ENCODE peak calls at places on chromosome 3, in five cellular contexts. One of them, this sample, is unnamed.
A peak's percentile ranks its signal among the peaks of the same experiment; 100 is the strongest.

GRCh38 chr3:61714225-61714624 is 152.9 kb downstream of the PTPRG start:
- DNase-seq in psoas muscle: no peak
- DNase-seq in thoracic aorta: no peak
- DNase-seq in right cardiac atrium: no peak
- DNase-seq in kidney: no peak
- DNase-seq in this sample: no peak

GRCh38 chr3:169091196-169091595 is 572.3 kb downstream of the MECOM start:
- DNase-seq in psoas muscle: no peak
- DNase-seq in thoracic aorta: no peak
- DNase-seq in right cardiac atrium: no peak
- DNase-seq in kidney: no peak
- DNase-seq in this sample: no peak

GRCh38 chr3:12372762-12373280 is 84.0 kb downstream of the PPARG start:
- DNase-seq in psoas muscle: no peak
- DNase-seq in thoracic aorta: no peak
- DNase-seq in right cardiac atrium: no peak
- DNase-seq in kidney: no peak
- DNase-seq in this sample: no peak

GRCh38 chr3:120536642-120537041 is 59.5 kb upstream of the NDUFB4 start:
- DNase-seq in psoas muscle: no peak
- DNase-seq in thoracic aorta: no peak
- DNase-seq in right cardiac atrium: no peak
- DNase-seq in kidney: no peak
- DNase-seq in this sample: no peak

GRCh38 chr3:178325330-178325729 is 210.9 kb upstream of the KCNMB2 start:
- DNase-seq in psoas muscle: no peak
- DNase-seq in thoracic aorta: no peak
- DNase-seq in right cardiac atrium: no peak
- DNase-seq in kidney: no peak
- DNase-seq in this sample: no peak

GRCh38 chr3:158491968-158492367 is 79.0 kb upstream of the MLF1 start:
- DNase-seq in psoas muscle: no peak
- DNase-seq in thoracic aorta: no peak
- DNase-seq in right cardiac atrium: no peak
- DNase-seq in kidney: no peak
- DNase-seq in this sample: no peak

GRCh38 chr3:72821170-72821781 is 27.0 kb downstream of the SHQ1 start:
- DNase-seq in psoas muscle: no peak
- DNase-seq in thoracic aorta: no peak
- DNase-seq in right cardiac atrium: peak; percentile 18
- DNase-seq in kidney: no peak
- DNase-seq in this sample: no peak

GRCh38 chr3:41612853-41613252 is 349.1 kb downstream of the ULK4 start:
- DNase-seq in psoas muscle: no peak
- DNase-seq in thoracic aorta: no peak
- DNase-seq in right cardiac atrium: no peak
- DNase-seq in kidney: no peak
- DNase-seq in this sample: no peak

GRCh38 chr3:11154036-11154952 is at the start of gene HRH1:
- DNase-seq in psoas muscle: peak; percentile 56
- DNase-seq in thoracic aorta: no peak
- DNase-seq in right cardiac atrium: peak; percentile 56
- DNase-seq in kidney: no peak
- DNase-seq in this sample: no peak

GRCh38 chr3:2540115-2540514 is 441.4 kb downstream of the CNTN4 start:
- DNase-seq in psoas muscle: no peak
- DNase-seq in thoracic aorta: no peak
- DNase-seq in right cardiac atrium: no peak
- DNase-seq in kidney: no peak
- DNase-seq in this sample: no peak

GRCh38 chr3:14391033-14391432 is 11.4 kb upstream of the SLC6A6 start:
- DNase-seq in psoas muscle: peak; percentile 75
- DNase-seq in thoracic aorta: no peak
- DNase-seq in right cardiac atrium: peak; percentile 72
- DNase-seq in kidney: no peak
- DNase-seq in this sample: no peak

GRCh38 chr3:86995537-86995936 is 4.6 kb upstream of the VGLL3 start:
- DNase-seq in psoas muscle: no peak
- DNase-seq in thoracic aorta: no peak
- DNase-seq in right cardiac atrium: no peak
- DNase-seq in kidney: no peak
- DNase-seq in this sample: no peak

GRCh38 chr3:120713262-120713661 is 29.1 kb downstream of the RABL3 start:
- DNase-seq in psoas muscle: no peak
- DNase-seq in thoracic aorta: no peak
- DNase-seq in right cardiac atrium: no peak
- DNase-seq in kidney: no peak
- DNase-seq in this sample: no peak

GRCh38 chr3:195612075-195612800 is 28.5 kb upstream of the APOD start:
- DNase-seq in psoas muscle: peak; percentile 48
- DNase-seq in thoracic aorta: no peak
- DNase-seq in right cardiac atrium: no peak
- DNase-seq in kidney: peak; percentile 88
- DNase-seq in this sample: no peak

GRCh38 chr3:123159926-123160635 is 41.7 kb upstream of the SEC22A start:
- DNase-seq in psoas muscle: no peak
- DNase-seq in thoracic aorta: no peak
- DNase-seq in right cardiac atrium: no peak
- DNase-seq in kidney: no peak
- DNase-seq in this sample: no peak

GRCh38 chr3:159128628-159129027 is 326.8 kb downstream of the MFSD1 start:
- DNase-seq in psoas muscle: no peak
- DNase-seq in thoracic aorta: no peak
- DNase-seq in right cardiac atrium: no peak
- DNase-seq in kidney: no peak
- DNase-seq in this sample: no peak

GRCh38 chr3:113271189-113271588 is 59.8 kb downstream of the BOC start:
- DNase-seq in psoas muscle: no peak
- DNase-seq in thoracic aorta: no peak
- DNase-seq in right cardiac atrium: no peak
- DNase-seq in kidney: peak; percentile 41
- DNase-seq in this sample: no peak

GRCh38 chr3:73536952-73537351 is 87.8 kb downstream of the PDZRN3 start:
- DNase-seq in psoas muscle: peak; percentile 23
- DNase-seq in thoracic aorta: no peak
- DNase-seq in right cardiac atrium: no peak
- DNase-seq in kidney: no peak
- DNase-seq in this sample: no peak

GRCh38 chr3:123590685-123591450 is 6.0 kb upstream of the HACD2 start:
- DNase-seq in psoas muscle: no peak
- DNase-seq in thoracic aorta: no peak
- DNase-seq in right cardiac atrium: no peak
- DNase-seq in kidney: no peak
- DNase-seq in this sample: no peak

GRCh38 chr3:128236667-128237066 is 83.4 kb downstream of the EEFSEC start:
- DNase-seq in psoas muscle: no peak
- DNase-seq in thoracic aorta: no peak
- DNase-seq in right cardiac atrium: no peak
- DNase-seq in kidney: no peak
- DNase-seq in this sample: no peak

GRCh38 chr3:54955496-54955895 is 27.6 kb upstream of the LRTM1 start:
- DNase-seq in psoas muscle: no peak
- DNase-seq in thoracic aorta: no peak
- DNase-seq in right cardiac atrium: no peak
- DNase-seq in kidney: no peak
- DNase-seq in this sample: no peak

GRCh38 chr3:7292362-7292761 is 431.4 kb downstream of the GRM7 start:
- DNase-seq in psoas muscle: no peak
- DNase-seq in thoracic aorta: no peak
- DNase-seq in right cardiac atrium: no peak
- DNase-seq in kidney: no peak
- DNase-seq in this sample: no peak

GRCh38 chr3:98147179-98147578 is at the start of gene OR5H14:
- DNase-seq in psoas muscle: no peak
- DNase-seq in thoracic aorta: no peak
- DNase-seq in right cardiac atrium: no peak
- DNase-seq in kidney: no peak
- DNase-seq in this sample: no peak

GRCh38 chr3:87167634-87168456 is 59.3 kb upstream of the CHMP2B start:
- DNase-seq in psoas muscle: no peak
- DNase-seq in thoracic aorta: no peak
- DNase-seq in right cardiac atrium: no peak
- DNase-seq in kidney: no peak
- DNase-seq in this sample: no peak

GRCh38 chr3:186109897-186110803 is 1.3 kb upstream of the ETV5 start:
- DNase-seq in psoas muscle: peak; percentile 33
- DNase-seq in thoracic aorta: no peak
- DNase-seq in right cardiac atrium: peak; percentile 30
- DNase-seq in kidney: peak; percentile 81
- DNase-seq in this sample: no peak

GRCh38 chr3:140469491-140469890 is 208.4 kb upstream of the TRIM42 start:
- DNase-seq in psoas muscle: no peak
- DNase-seq in thoracic aorta: no peak
- DNase-seq in right cardiac atrium: no peak
- DNase-seq in kidney: no peak
- DNase-seq in this sample: no peak

GRCh38 chr3:24128195-24129005 is 183.3 kb downstream of the NR1D2 start:
- DNase-seq in psoas muscle: no peak
- DNase-seq in thoracic aorta: no peak
- DNase-seq in right cardiac atrium: no peak
- DNase-seq in kidney: no peak
- DNase-seq in this sample: no peak

GRCh38 chr3:148932976-148933375 is 58.4 kb upstream of the GYG1 start:
- DNase-seq in psoas muscle: no peak
- DNase-seq in thoracic aorta: no peak
- DNase-seq in right cardiac atrium: no peak
- DNase-seq in kidney: no peak
- DNase-seq in this sample: no peak

GRCh38 chr3:188649521-188649920 is 495.6 kb downstream of the LPP start:
- DNase-seq in psoas muscle: no peak
- DNase-seq in thoracic aorta: no peak
- DNase-seq in right cardiac atrium: no peak
- DNase-seq in kidney: no peak
- DNase-seq in this sample: no peak

GRCh38 chr3:160169139-160169830 is 55.9 kb upstream of the C3orf80 start:
- DNase-seq in psoas muscle: no peak
- DNase-seq in thoracic aorta: no peak
- DNase-seq in right cardiac atrium: no peak
- DNase-seq in kidney: no peak
- DNase-seq in this sample: no peak

GRCh38 chr3:41131224-41131623 is 68.1 kb upstream of the CTNNB1 start:
- DNase-seq in psoas muscle: no peak
- DNase-seq in thoracic aorta: no peak
- DNase-seq in right cardiac atrium: no peak
- DNase-seq in kidney: no peak
- DNase-seq in this sample: no peak

DNA sequence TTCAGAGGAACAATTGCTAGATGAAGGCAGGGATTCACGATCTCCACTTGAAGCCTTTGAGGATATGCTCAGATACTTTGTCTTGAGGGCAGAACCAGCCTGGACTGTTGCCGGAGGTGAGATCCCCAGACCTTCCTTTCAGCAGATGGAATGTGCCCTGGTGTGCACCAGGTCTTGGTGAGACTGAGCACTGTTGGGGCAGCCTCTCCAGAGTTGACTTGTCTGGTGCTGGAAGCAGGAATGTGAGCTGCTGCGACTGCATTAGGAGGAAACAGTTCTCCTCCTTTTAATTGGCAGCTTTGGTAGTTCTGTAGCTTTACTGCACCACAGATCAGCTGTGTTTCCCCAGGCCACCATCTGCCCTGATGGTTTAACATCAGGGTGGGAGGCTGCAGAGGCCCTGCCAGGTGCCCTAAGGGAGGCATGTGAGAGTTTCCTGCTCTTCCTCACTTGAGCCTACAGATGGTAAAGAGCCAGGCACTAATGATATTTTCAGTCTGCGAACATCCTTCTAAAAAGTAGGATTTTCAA is 58.5 kb downstream of the CTDSPL start:
- DNase-seq in psoas muscle: no peak
- DNase-seq in thoracic aorta: no peak
- DNase-seq in right cardiac atrium: no peak
- DNase-seq in kidney: no peak
- DNase-seq in this sample: no peak
- H3K4me1 ChIP-seq in psoas muscle: peaks cover 11% of the 10 kb centered on the region
- H3K4me1 ChIP-seq in thoracic aorta: peaks cover 75% of the 10 kb centered on the region
- H3K4me1 ChIP-seq in right cardiac atrium: peaks cover 19% of the 10 kb centered on the region
- H3K4me1 ChIP-seq in kidney: peaks cover 34% of the 10 kb centered on the region
- H3K4me1 ChIP-seq in this sample: peaks cover 64% of the 10 kb centered on the region

GRCh38 chr3:31223278-31223677 is 309.4 kb upstream of the STT3B start:
- DNase-seq in psoas muscle: no peak
- DNase-seq in thoracic aorta: no peak
- DNase-seq in right cardiac atrium: no peak
- DNase-seq in kidney: no peak
- DNase-seq in this sample: no peak

GRCh38 chr3:31227152-31227581 is 305.6 kb upstream of the STT3B start:
- DNase-seq in psoas muscle: no peak
- DNase-seq in thoracic aorta: no peak
- DNase-seq in right cardiac atrium: no peak
- DNase-seq in kidney: no peak
- DNase-seq in this sample: no peak

GRCh38 chr3:31225923-31226322 is 306.8 kb upstream of the STT3B start:
- DNase-seq in psoas muscle: no peak
- DNase-seq in thoracic aorta: no peak
- DNase-seq in right cardiac atrium: no peak
- DNase-seq in kidney: no peak
- DNase-seq in this sample: no peak

GRCh38 chr3:31226331-31226730 is 306.4 kb upstream of the STT3B start:
- DNase-seq in psoas muscle: no peak
- DNase-seq in thoracic aorta: no peak
- DNase-seq in right cardiac atrium: no peak
- DNase-seq in kidney: no peak
- DNase-seq in this sample: no peak

GRCh38 chr3:31224936-31225335 is 307.8 kb upstream of the STT3B start:
- DNase-seq in psoas muscle: no peak
- DNase-seq in thoracic aorta: no peak
- DNase-seq in right cardiac atrium: no peak
- DNase-seq in kidney: no peak
- DNase-seq in this sample: no peak
- H3K4me1 ChIP-seq in psoas muscle: no peaks in the 10 kb centered on the region
- H3K4me1 ChIP-seq in thoracic aorta: no peaks in the 10 kb centered on the region
- H3K4me1 ChIP-seq in right cardiac atrium: no peaks in the 10 kb centered on the region
- H3K4me1 ChIP-seq in kidney: no peaks in the 10 kb centered on the region
- H3K4me1 ChIP-seq in this sample: no peaks in the 10 kb centered on the region

GRCh38 chr3:56780935-56781334 is 20.8 kb downstream of the ARHGEF3 start:
- DNase-seq in psoas muscle: no peak
- DNase-seq in thoracic aorta: no peak
- DNase-seq in right cardiac atrium: no peak
- DNase-seq in kidney: no peak
- DNase-seq in this sample: no peak
- H3K4me1 ChIP-seq in psoas muscle: peaks cover 40% of the 10 kb centered on the region
- H3K4me1 ChIP-seq in thoracic aorta: peaks cover 18% of the 10 kb centered on the region
- H3K4me1 ChIP-seq in right cardiac atrium: peaks cover 15% of the 10 kb centered on the region
- H3K4me1 ChIP-seq in kidney: peaks cover 26% of the 10 kb centered on the region
- H3K4me1 ChIP-seq in this sample: peaks cover 33% of the 10 kb centered on the region

GRCh38 chr3:152300029-152300764 is 31.5 kb downstream of the MBNL1 start:
- DNase-seq in psoas muscle: no peak
- DNase-seq in thoracic aorta: no peak
- DNase-seq in right cardiac atrium: no peak
- DNase-seq in kidney: no peak
- DNase-seq in this sample: no peak
- H3K4me1 ChIP-seq in psoas muscle: peaks cover 53% of the 10 kb centered on the region
- H3K4me1 ChIP-seq in thoracic aorta: peaks cover 90% of the 10 kb centered on the region
- H3K4me1 ChIP-seq in right cardiac atrium: peaks cover 12% of the 10 kb centered on the region
- H3K4me1 ChIP-seq in kidney: peaks cover 14% of the 10 kb centered on the region
- H3K4me1 ChIP-seq in this sample: peaks cover 12% of the 10 kb centered on the region

This sample was measured in esophagus squamous epithelium.